ENCODE peak calls at places on chromosomes 5 and 9, in five cellular contexts. V is upper lobe of right lung, P is HEK293T, S is cerebellar cortex, D is SK-N-DZ. R is an unnamed sample.

GRCh38 chr9:83473488-83473971 is 64.7 kb downstream of the FRMD3 start:
- DNase-seq in S (no peak), P (no peak), V (no peak), D (no peak), R (no peak)

GRCh38 chr5:1538741-1539392 is 15.1 kb upstream of the LPCAT1 start:
- DNase-seq in D (no peak), P (no peak), S (no peak), V (no peak), R (no peak)

GRCh38 chr5:179345429-179346321 is at the start of gene ADAMTS2:
- DNase-seq in D (peak), V (no peak), S (peak), P (peak), R (peak)

GRCh38 chr5:142697846-142698245 is 12.0 kb upstream of the FGF1 start:
- DNase-seq in S (peak), P (no peak), V (no peak), D (no peak), R (no peak)

GRCh38 chr9:16484744-16485143 is 385.7 kb downstream of the BNC2 start:
- DNase-seq in V (no peak), P (no peak), S (no peak), D (no peak), R (no peak)

GRCh38 chr9:35158501-35159280 is 3.1 kb upstream of the UNC13B start:
- DNase-seq in P (no peak), S (no peak), V (no peak), D (no peak), R (no peak)

GRCh38 chr5:178310130-178310865 is 77.7 kb upstream of the PHYKPL start:
- DNase-seq in V (peak), D (no peak), P (no peak), S (no peak), R (no peak)

GRCh38 chr5:56148453-56148971 is 84.6 kb downstream of the ANKRD55 start:
- DNase-seq in S (no peak), P (no peak), V (no peak), D (no peak), R (no peak)

GRCh38 chr9:35871514-35871913 is 1.3 kb upstream of the OR13J1 start:
- DNase-seq in P (no peak), V (no peak), S (no peak), D (no peak), R (no peak)

GRCh38 chr9:38060688-38061087 is 8.3 kb downstream of the SHB start:
- DNase-seq in V (no peak), P (no peak), S (no peak), D (no peak), R (no peak)

GRCh38 chr9:132078369-132079356 is 1.0 kb downstream of the MED27 start:
- DNase-seq in S (no peak), P (peak), D (no peak), V (no peak), R (no peak)

GRCh38 chr5:154049685-154050084 is 10.9 kb downstream of the MFAP3 start:
- DNase-seq in D (no peak), V (no peak), S (no peak), P (no peak), R (no peak)

GRCh38 chr9:89674667-89675402 is 70.0 kb downstream of the GADD45G start:
- DNase-seq in S (peak), D (peak), V (no peak), P (no peak), R (peak)

GRCh38 chr9:38687389-38687842 is 32.5 kb downstream of the FAM240B start:
- DNase-seq in V (peak), S (no peak), P (no peak), D (peak), R (peak)

GRCh38 chr5:142439208-142439607 is 114.4 kb upstream of the SPRY4 start:
- DNase-seq in V (no peak), S (no peak), P (no peak), D (no peak), R (no peak)

GRCh38 chr9:23829580-23830458 is 3.8 kb upstream of the ELAVL2 start:
- DNase-seq in V (no peak), D (no peak), P (no peak), S (no peak), R (peak)

GRCh38 chr9:134208310-134208841 is 44.0 kb upstream of the RNU6ATAC start:
- DNase-seq in V (peak), P (no peak), S (peak), D (no peak), R (no peak)